ENCODE peak calls at places on chromosomes 11 and 22, in five cellular contexts. V is AG09319, T is GM10248, A is uterus, O is fibroblast of lung. S is an unnamed sample.

GRCh38 chr11:130051077-130051476 is 18.6 kb upstream of the APLP2 start:
- DNase-seq in A (no peak), O (no peak), T (no peak), V (no peak), S (peak)

GRCh38 chr22:22195265-22196017 is 49.1 kb upstream of the VPREB1 start:
- DNase-seq in T (peak), A (no peak), V (no peak), O (peak), S (peak)

GRCh38 chr11:120425527-120425926 is 86.0 kb upstream of the GRIK4 start:
- DNase-seq in V (no peak), T (peak), O (no peak), A (no peak), S (no peak)

GRCh38 chr11:96028746-96029145 is 104.8 kb upstream of the MTMR2 start:
- DNase-seq in T (no peak), V (no peak), A (no peak), O (no peak), S (no peak)

GRCh38 chr11:67641302-67642147 is 2.0 kb upstream of the TBX10 start:
- DNase-seq in A (no peak), V (no peak), O (no peak), T (no peak), S (no peak)

GRCh38 chr22:20001082-20001638 is 15.5 kb downstream of the ARVCF start:
- DNase-seq in V (no peak), A (no peak), O (peak), T (no peak), S (no peak)

GRCh38 chr11:250274-250673 is 13.5 kb downstream of the PSMD13 start:
- DNase-seq in V (no peak), A (no peak), T (no peak), O (no peak), S (no peak)

GRCh38 chr11:134843735-134844134 is 431.7 kb upstream of the B3GAT1 start:
- DNase-seq in T (no peak), O (no peak), V (no peak), A (no peak), S (no peak)

GRCh38 chr22:24506802-24507438 is 11.8 kb downstream of the UPB1 start:
- DNase-seq in O (peak), V (no peak), A (no peak), T (no peak), S (no peak)

GRCh38 chr11:1870326-1870696 is 17.4 kb downstream of the LSP1 start:
- DNase-seq in A (no peak), O (no peak), V (no peak), T (no peak), S (no peak)

GRCh38 chr11:57493507-57494503 is 21.7 kb downstream of the SLC43A1 start:
- DNase-seq in A (peak), T (peak), O (no peak), V (no peak), S (peak)

GRCh38 chr22:44523981-44524759 is 26.1 kb upstream of the RTL6 start:
- DNase-seq in A (peak), O (peak), T (no peak), V (peak), S (peak)

GRCh38 chr11:9274499-9275228 is 9.5 kb upstream of the DENND5A start:
- DNase-seq in O (no peak), A (no peak), V (no peak), T (no peak), S (peak)

GRCh38 chr11:61764606-61765260 is 12.3 kb downstream of the MYRF start:
- DNase-seq in O (no peak), T (no peak), A (peak), V (no peak), S (peak)

GRCh38 chr11:58771458-58771855 is 39.7 kb upstream of the GLYAT start:
- DNase-seq in V (no peak), A (no peak), O (no peak), T (no peak), S (no peak)

GRCh38 chr11:38460901-38461300 is 1862.9 kb upstream of the RAG2 start:
- DNase-seq in A (no peak), O (peak), V (peak), T (no peak), S (peak)

GRCh38 chr11:21007297-21007696 is 337.9 kb downstream of the NELL1 start:
- DNase-seq in O (no peak), T (no peak), V (no peak), A (no peak), S (no peak)
- TF ChIP-seq CTCF in O (no peak), T (no peak), V (no peak), A (no peak), S (no peak)

GRCh38 chr22:47201186-47201995 is 438.9 kb downstream of the TBC1D22A start:
- DNase-seq in T (no peak), V (no peak), O (no peak), A (no peak), S (no peak)

GRCh38 chr22:47202819-47203553 is 440.5 kb downstream of the TBC1D22A start:
- DNase-seq in T (no peak), A (no peak), V (no peak), O (no peak), S (no peak)

GRCh38 chr22:47203554-47203991 is 441.1 kb downstream of the TBC1D22A start:
- DNase-seq in T (no peak), A (no peak), O (no peak), V (no peak), S (no peak)

GRCh38 chr22:47200273-47201051 is 438.0 kb downstream of the TBC1D22A start:
- DNase-seq in O (no peak), V (no peak), T (no peak), A (no peak), S (peak)

DNA sequence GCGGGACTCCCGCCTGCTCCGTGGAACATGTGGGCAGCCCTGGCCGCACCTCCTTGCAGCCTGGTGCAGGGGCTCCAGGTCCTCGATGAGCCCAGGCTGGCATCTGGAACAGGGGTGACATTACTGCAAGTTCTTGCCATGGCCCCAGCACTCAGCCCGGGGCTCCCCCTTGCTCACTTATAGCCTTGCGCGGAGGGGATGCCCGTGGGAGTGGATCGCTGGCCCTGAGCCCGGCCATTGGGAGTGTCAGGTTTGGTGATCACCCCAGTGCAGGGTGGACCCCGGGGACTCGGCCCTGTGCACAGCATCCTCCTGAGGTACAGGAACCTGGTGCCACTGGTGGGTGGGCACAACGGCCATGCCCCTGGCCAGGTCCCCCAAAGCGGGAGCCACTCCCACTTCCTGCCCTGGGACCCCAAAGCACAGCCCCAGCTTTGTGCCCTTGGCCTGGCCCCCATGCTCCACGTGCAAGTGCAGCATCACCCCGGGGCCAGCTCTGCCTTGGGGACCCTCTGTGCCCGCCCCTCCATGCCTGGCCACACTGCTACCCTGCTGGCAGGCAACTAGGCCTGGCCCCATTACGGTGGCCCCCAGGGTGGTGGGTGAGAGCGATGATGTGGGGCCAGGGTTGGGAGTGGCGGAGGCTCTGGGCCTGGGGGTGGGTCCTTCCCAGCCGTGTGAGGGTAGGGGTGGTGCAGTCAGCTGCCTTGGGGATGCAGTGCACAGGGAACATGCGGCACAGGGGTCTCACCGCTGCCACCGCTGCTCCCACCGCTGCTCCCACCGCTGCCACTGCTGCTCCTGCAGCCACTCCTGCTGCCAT is 439.8 kb downstream of the TBC1D22A start:
- DNase-seq in V (no peak), T (no peak), O (no peak), A (no peak), S (no peak)
- TF ChIP-seq CTCF in V (no peak), T (no peak), O (no peak), A (no peak), S (no peak)

GRCh38 chr11:35485656-35486318 is 39.6 kb downstream of the PAMR1 start:
- DNase-seq in A (peak), O (peak), V (no peak), T (peak), S (peak)

GRCh38 chr11:35487532-35488078 is 37.8 kb downstream of the PAMR1 start:
- DNase-seq in V (no peak), A (peak), O (peak), T (no peak), S (peak)

GRCh38 chr11:35488117-35488516 is 37.3 kb downstream of the PAMR1 start:
- DNase-seq in A (no peak), O (peak), V (no peak), T (no peak), S (peak)

GRCh38 chr11:35486934-35487333 is 38.5 kb downstream of the PAMR1 start:
- DNase-seq in O (no peak), A (no peak), V (no peak), T (no peak), S (no peak)

GRCh38 chr11:35486446-35486845 is 39.0 kb downstream of the PAMR1 start:
- DNase-seq in O (no peak), T (no peak), A (no peak), V (no peak), S (no peak)
- TF ChIP-seq CTCF in O (no peak), T (no peak), A (no peak), V (no peak), S (peak)

GRCh38 chr11:74845978-74846517 is 97.4 kb downstream of the RNF169 start:
- DNase-seq in T (no peak), A (no peak), V (no peak), O (no peak), S (no peak)

GRCh38 chr11:74847895-74848294 is 99.2 kb downstream of the RNF169 start:
- DNase-seq in V (no peak), A (no peak), O (no peak), T (no peak), S (no peak)

GRCh38 chr11:74844865-74845264 is 96.2 kb downstream of the RNF169 start:
- DNase-seq in V (no peak), T (no peak), A (no peak), O (no peak), S (no peak)

GRCh38 chr11:74844072-74844471 is 95.4 kb downstream of the RNF169 start:
- DNase-seq in A (no peak), O (no peak), T (no peak), V (no peak), S (no peak)

GRCh38 chr11:74846770-74847169 is 98.1 kb downstream of the RNF169 start:
- DNase-seq in A (no peak), T (no peak), O (no peak), V (no peak), S (peak)
- TF ChIP-seq CTCF in A (no peak), T (no peak), O (no peak), V (no peak), S (peak)

GRCh38 chr22:25700996-25701815 is 40.8 kb upstream of the MYO18B start:
- DNase-seq in T (no peak), O (peak), V (peak), A (peak), S (no peak)

GRCh38 chr22:25698986-25699385 is 43.0 kb upstream of the MYO18B start:
- DNase-seq in O (no peak), T (no peak), A (no peak), V (no peak), S (no peak)

GRCh38 chr22:25702571-25703167 is 39.3 kb upstream of the MYO18B start:
- DNase-seq in A (no peak), V (no peak), T (peak), O (no peak), S (no peak)

GRCh38 chr22:25704701-25705100 is 37.3 kb upstream of the MYO18B start:
- DNase-seq in T (peak), O (no peak), A (no peak), V (no peak), S (no peak)

GRCh38 chr22:25702046-25702445 is 39.9 kb upstream of the MYO18B start:
- DNase-seq in A (no peak), V (no peak), T (peak), O (peak), S (peak)
- TF ChIP-seq CTCF in A (peak), V (peak), T (peak), O (no peak), S (peak)

GRCh38 chr22:50583294-50583865 is 731 bp upstream of the CHKB start:
- DNase-seq in V (no peak), A (no peak), O (no peak), T (no peak), S (no peak)
- TF ChIP-seq CTCF in V (no peak), A (no peak), O (peak), T (no peak), S (no peak)

DNA sequence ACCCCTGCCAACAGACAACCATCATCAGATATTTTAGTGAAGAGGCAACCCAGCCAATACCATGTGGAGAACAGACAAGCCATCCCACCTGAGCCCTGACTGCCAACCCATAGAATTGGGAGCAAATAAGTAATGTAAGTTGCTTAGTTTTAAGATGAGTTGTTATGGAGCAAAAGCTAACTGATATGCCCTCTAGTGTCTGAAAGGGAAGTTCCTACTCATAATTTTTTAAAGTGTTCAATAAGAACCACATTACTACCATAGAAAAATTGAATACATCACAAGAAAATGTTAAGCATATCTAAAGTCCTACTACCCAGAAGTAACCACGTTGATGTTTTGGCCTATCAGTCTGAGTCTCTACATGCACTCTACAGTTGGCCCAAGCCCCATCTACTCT is 50.8 kb upstream of the SLC36A4 start:
- DNase-seq in V (no peak), T (no peak), O (no peak), A (no peak), S (peak)
- TF ChIP-seq CTCF in V (peak), T (peak), O (peak), A (no peak), S (peak)

GRCh38 chr11:46306296-46306853 is 28.9 kb downstream of the CREB3L1 start:
- DNase-seq in T (no peak), O (peak), A (no peak), V (no peak), S (no peak)

GRCh38 chr11:46304605-46305004 is 27.1 kb downstream of the CREB3L1 start:
- DNase-seq in T (no peak), V (no peak), O (no peak), A (no peak), S (no peak)

GRCh38 chr11:46302866-46303265 is 25.4 kb downstream of the CREB3L1 start:
- DNase-seq in V (no peak), T (peak), O (no peak), A (no peak), S (no peak)

GRCh38 chr11:46307369-46307768 is 29.9 kb downstream of the CREB3L1 start:
- DNase-seq in O (no peak), V (no peak), A (no peak), T (no peak), S (no peak)

GRCh38 chr11:46305295-46305694 is 27.8 kb downstream of the CREB3L1 start:
- DNase-seq in O (no peak), A (no peak), T (no peak), V (no peak), S (peak)
- TF ChIP-seq CTCF in O (no peak), A (no peak), T (no peak), V (no peak), S (peak)

GRCh38 chr11:70176940-70177689 is 26.0 kb upstream of the FADD start:
- DNase-seq in O (no peak), A (no peak), T (peak), V (no peak), S (no peak)
- TF ChIP-seq CTCF in O (peak), A (no peak), T (peak), V (peak), S (peak)

GRCh38 chr11:18736590-18737148 is 10.7 kb upstream of the IGSF22 start:
- DNase-seq in T (no peak), A (no peak), V (no peak), O (no peak), S (no peak)
- TF ChIP-seq CTCF in T (no peak), A (no peak), V (no peak), O (no peak), S (no peak)